ENCODE peak calls at places on chromosomes 13 and 19, in seven cellular contexts. U, F, P, Y, Q, X and C are unnamed samples.

GRCh38 chr13:31951215-31951678 is 80.3 kb upstream of the FRY start:
- DNase-seq in X (peak), F (peak), Q (peak), P (peak), U (peak), Y (peak), C (no peak)

GRCh38 chr19:3061214-3062161 is 807 bp downstream of the TLE5 start:
- DNase-seq in U (peak), P (peak), X (no peak), F (no peak), Q (no peak), Y (peak), C (no peak)

GRCh38 chr19:34687348-34687747 is 9.9 kb downstream of the ZNF302 start:
- DNase-seq in Y (no peak), Q (no peak), X (no peak), P (no peak), U (no peak), F (no peak), C (no peak)

GRCh38 chr19:58154287-58154678 is 3.7 kb upstream of the ZNF329 start:
- DNase-seq in X (peak), Q (peak), U (peak), F (no peak), Y (peak), P (peak), C (no peak)

GRCh38 chr19:5903054-5903501 is 512 bp downstream of the NDUFA11 start:
- DNase-seq in Q (peak), F (no peak), X (peak), P (peak), Y (no peak), U (peak), C (no peak)

GRCh38 chr13:59691501-59692066 is 472.1 kb downstream of the DIAPH3 start:
- DNase-seq in P (no peak), F (no peak), Y (no peak), X (no peak), U (no peak), Q (no peak), C (no peak)

GRCh38 chr13:40514797-40515196 is 151.6 kb downstream of the FOXO1 start:
- DNase-seq in U (no peak), F (no peak), X (no peak), Q (no peak), Y (no peak), P (no peak), C (no peak)

GRCh38 chr19:16342002-16342715 is 17.5 kb downstream of the KLF2 start:
- DNase-seq in Y (peak), U (peak), P (peak), F (no peak), Q (no peak), X (no peak), C (no peak)

GRCh38 chr19:38034153-38034835 is 127.3 kb downstream of the SIPA1L3 start:
- DNase-seq in X (no peak), P (no peak), U (no peak), Y (no peak), Q (peak), F (no peak), C (no peak)

GRCh38 chr13:50691682-50692263 is 151.7 kb downstream of the DLEU7 start:
- DNase-seq in P (no peak), F (no peak), Y (no peak), U (no peak), X (no peak), Q (no peak), C (no peak)

GRCh38 chr13:75495938-75496337 is 14.0 kb upstream of the TBC1D4 start:
- DNase-seq in F (no peak), Y (no peak), P (no peak), U (peak), Q (peak), X (no peak), C (no peak)

GRCh38 chr19:55284405-55285058 is 735 bp downstream of the BRSK1 start:
- DNase-seq in P (no peak), Y (no peak), U (no peak), X (no peak), Q (no peak), F (no peak), C (no peak)
- H3K4me3 ChIP-seq in P (peak), Y (peak), U (peak), X (no peak), Q (peak), F (peak), C (no peak)

GRCh38 chr19:29262085-29262484 is 49.1 kb upstream of the UQCRFS1 start:
- DNase-seq in Q (no peak), U (no peak), Y (no peak), X (no peak), F (no peak), P (no peak), C (no peak)

GRCh38 chr19:29259867-29260281 is 46.9 kb upstream of the UQCRFS1 start:
- DNase-seq in F (peak), Q (no peak), U (no peak), X (no peak), Y (peak), P (no peak), C (no peak)

GRCh38 chr19:29263305-29264080 is 50.5 kb upstream of the UQCRFS1 start:
- DNase-seq in Q (peak), F (no peak), P (peak), Y (peak), U (peak), X (no peak), C (no peak)

GRCh38 chr19:29259153-29259552 is 46.2 kb upstream of the UQCRFS1 start:
- DNase-seq in X (no peak), P (no peak), F (peak), Q (peak), Y (no peak), U (no peak), C (no peak)

DNA sequence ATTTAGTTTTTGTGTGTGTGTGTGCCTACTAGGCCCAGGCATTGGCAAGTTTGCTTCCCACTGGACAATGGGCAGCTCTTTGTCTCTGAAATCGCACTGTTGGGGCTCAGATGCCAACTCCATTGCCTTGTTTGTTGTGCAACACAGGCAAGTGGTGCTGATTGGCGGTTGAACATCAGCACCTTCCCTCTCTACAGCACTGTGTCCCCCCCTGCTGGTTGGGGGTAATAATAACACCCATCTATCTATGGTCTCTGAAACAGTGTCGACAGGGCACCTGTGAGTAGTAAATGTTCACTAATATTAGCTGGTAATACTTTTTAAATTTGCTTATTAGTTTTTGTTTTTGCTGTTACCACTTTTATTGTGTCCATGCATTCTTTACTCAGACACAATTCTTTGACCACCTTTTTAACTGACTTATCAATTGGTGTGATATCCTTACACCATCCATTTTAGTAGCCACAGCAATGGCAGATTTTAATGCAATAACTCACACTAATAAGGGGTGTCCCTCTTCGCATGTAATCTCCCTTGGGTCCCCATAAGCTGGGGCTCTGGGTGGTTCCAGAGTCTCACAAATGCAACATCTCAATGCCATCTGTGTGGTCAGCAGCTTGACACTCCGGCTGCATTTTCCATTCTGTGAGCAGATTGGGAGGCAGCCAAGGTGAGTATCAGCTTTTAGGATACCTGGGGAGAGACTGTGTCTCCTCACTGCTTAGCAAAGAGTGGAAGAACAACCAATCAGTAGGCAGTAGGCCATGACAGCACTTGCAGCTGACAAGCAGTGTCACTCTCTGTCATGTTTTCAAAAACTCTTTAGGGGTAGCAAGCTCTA is 47.7 kb upstream of the UQCRFS1 start:
- DNase-seq in P (peak), U (peak), Q (peak), Y (peak), F (peak), X (no peak), C (no peak)
- TF ChIP-seq CTCF in P (peak), U (peak), Q (peak), Y (peak), F (no peak), X (no peak), C (peak)

DNA sequence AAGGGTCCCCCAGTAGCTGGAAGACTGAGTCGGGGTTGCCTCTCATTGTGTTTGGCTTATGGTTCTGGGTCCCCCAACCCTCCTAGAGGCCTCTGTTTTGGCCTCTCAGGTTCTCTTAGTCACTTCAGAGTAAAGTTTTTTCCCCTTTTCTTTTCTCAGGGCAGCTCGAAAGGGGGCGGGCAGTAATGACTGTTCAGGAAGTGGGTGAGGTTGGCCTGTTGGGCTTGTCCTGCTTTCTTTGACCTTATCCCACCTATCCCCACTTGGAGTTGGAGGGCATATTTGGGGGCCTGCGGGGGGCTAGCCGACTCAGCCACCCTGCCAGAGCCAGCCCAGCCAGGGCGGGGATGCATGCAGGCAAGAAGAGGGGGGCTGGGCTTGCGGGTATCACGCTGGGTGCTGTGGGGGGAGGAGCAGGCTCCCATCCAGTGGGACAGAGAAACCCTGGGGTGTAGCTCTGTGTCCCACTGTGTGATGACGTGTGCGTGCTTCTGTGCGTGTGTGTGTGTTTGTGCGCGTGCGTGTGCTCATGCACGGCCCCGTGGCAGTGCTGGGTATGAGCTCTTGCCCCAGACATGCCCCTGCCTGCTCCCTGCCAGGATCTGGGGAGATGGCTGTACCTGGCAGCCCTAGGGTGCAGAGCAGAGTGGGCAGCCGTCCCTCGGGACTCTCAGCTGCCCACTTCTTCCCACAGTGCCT is 1.4 kb downstream of the CIC start:
- DNase-seq in Q (peak), X (no peak), P (no peak), Y (peak), U (peak), F (peak), C (no peak)
- H3K4me3 ChIP-seq in Q (peak), X (peak), P (peak), Y (peak), U (peak), F (peak), C (peak)

DNA sequence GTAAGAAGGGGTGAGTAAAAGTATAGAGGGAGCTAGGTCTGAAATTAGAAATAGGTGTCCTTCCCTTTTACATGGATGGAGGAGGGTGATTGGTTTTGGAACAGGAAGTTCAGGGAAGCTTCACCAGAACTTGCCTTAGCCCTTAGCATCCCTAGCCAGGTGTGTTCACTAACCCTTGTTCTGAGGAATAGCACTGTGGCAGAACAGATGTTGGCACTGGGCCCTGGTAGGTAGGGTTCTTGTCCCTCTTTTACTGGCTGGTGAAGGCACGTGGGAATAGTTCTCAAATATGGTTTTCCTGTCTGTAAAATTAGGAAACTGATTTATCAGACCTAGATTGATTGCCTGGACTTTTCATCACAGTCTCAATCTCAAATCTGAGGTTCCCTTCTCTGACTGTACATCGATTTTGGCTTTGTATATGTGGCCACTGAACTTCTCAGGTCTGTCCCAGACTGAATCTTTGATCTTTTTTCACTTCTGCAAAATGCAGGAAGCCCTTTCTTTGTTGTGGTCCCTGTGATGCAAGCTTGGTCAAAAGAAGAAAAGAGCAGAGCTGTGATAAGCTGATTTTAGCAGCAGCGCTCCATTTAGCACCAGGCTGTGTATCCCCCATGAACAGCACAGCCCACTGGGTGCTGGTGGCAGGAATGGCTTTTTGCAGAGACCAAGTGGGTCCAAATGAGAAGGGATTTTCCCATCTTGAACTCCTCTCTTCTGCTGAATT is 86.2 kb upstream of the HTR2A start:
- DNase-seq in Q (no peak), F (no peak), X (no peak), P (no peak), U (no peak), Y (no peak), C (no peak)
- TF ChIP-seq CTCF in Q (no peak), F (no peak), X (no peak), P (no peak), U (no peak), Y (no peak), C (no peak)

DNA sequence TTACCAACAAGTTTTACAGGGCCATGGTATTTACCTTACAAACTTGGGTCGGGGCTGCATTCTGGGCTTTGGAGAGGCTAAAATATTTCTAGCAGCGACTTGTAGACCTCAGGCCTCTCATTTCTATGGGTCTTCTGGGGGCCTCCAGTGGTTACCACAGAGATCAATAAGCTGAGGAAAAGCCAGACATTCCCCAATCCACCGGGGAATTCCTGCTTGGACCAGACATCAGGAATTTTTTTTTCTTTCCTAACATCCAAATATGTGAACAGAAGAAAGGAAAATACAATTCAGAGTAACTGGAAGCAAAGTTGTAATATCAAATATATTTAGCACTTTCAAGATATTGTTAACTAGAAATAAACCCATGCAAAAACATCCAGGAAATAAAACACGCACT is 1.5 kb downstream of the DZIP1 start:
- DNase-seq in X (no peak), P (no peak), Q (no peak), U (no peak), Y (no peak), F (no peak), C (no peak)
- H3K4me3 ChIP-seq in X (no peak), P (peak), Q (peak), U (peak), Y (peak), F (no peak), C (no peak)

GRCh38 chr13:25678398-25678797 is 306.6 kb downstream of the ATP8A2 start:
- DNase-seq in F (no peak), X (no peak), Q (no peak), Y (no peak), P (no peak), U (no peak), C (no peak)
- TF ChIP-seq CTCF in F (no peak), X (no peak), Q (no peak), Y (peak), P (no peak), U (no peak), C (no peak)

DNA sequence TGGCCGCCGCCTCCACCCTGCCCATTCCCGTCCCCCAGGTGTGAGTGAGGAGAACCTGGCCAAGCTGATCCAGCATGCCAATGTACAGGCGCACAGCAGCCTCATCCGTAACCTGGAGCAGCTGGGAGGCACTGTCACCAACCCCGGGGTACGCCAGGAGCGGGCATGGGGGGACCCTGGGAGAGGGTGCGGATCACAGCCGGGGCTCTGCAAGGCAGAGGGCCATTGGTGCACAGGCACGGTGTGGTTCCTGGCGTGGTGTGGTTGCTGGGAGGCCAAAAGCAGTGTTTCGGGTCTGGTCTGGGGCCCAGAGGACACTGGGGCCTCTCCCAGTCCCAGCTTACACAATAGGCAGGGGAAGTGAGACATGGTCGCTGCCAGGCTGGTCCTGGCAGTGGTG is 8.2 kb downstream of the STXBP2 start:
- DNase-seq in F (no peak), P (no peak), U (no peak), Q (no peak), Y (no peak), X (no peak), C (no peak)
- H3K4me3 ChIP-seq in F (no peak), P (no peak), U (no peak), Q (no peak), Y (no peak), X (no peak), C (no peak)

GRCh38 chr13:80419416-80419815 is 78.5 kb upstream of the SPRY2 start:
- DNase-seq in F (no peak), P (no peak), Y (no peak), U (no peak), X (no peak), Q (no peak), C (no peak)

GRCh38 chr13:80408270-80408669 is 67.3 kb upstream of the SPRY2 start:
- DNase-seq in Y (no peak), U (no peak), P (no peak), Q (no peak), X (no peak), F (no peak), C (no peak)

DNA sequence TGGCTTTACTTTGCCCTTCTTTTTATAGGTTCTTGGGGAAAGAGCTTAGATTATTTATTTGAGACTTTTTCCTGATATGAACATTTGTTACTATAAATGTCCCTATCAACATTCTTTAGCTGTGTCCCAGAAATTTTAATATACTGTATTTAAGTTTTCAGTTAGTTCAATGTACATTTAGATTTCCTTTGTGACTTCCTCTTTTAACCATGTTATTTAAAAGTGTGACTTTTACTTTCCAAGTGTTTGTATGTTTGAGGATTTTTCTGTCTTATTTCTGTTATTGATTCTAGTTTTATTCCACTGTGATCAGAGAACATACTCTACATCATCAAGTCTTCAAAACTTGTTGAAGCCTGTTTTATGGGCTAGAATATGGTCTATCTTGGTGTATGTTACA is 72.7 kb upstream of the SPRY2 start:
- DNase-seq in X (no peak), Y (no peak), P (no peak), U (no peak), F (no peak), Q (no peak), C (no peak)
- TF ChIP-seq CTCF in X (no peak), Y (no peak), P (no peak), U (no peak), F (no peak), Q (no peak), C (no peak)